ENCODE peak calls at places on chromosomes 1 and 21, in nine cellular contexts. One of them, this sample, is unnamed. For H3K27me3, the result is how much of the 10 kb centered on the place peaks cover.

GRCh38 chr1:236108027-236108648 is 34.2 kb upstream of the GPR137B start:
- DNase-seq in mesendoderm: no peak
- DNase-seq in right cardiac atrium: no peak
- DNase-seq in CD4-positive, CD25-positive, alpha-beta regulatory T cell: no peak
- DNase-seq in tibial nerve: no peak
- DNase-seq in CD8-positive, alpha-beta memory T cell: no peak
- DNase-seq in psoas muscle: no peak
- DNase-seq in endothelial cell of umbilical vein: no peak
- DNase-seq in neural progenitor cell: no peak
- DNase-seq in this sample: no peak

GRCh38 chr1:35832515-35832914 is 24.7 kb downstream of the AGO4 start:
- DNase-seq in endothelial cell of umbilical vein: no peak
- DNase-seq in tibial nerve: no peak
- DNase-seq in CD4-positive, CD25-positive, alpha-beta regulatory T cell: no peak
- DNase-seq in mesendoderm: no peak
- DNase-seq in right cardiac atrium: no peak
- DNase-seq in psoas muscle: no peak
- DNase-seq in CD8-positive, alpha-beta memory T cell: no peak
- DNase-seq in neural progenitor cell: no peak
- DNase-seq in this sample: no peak

GRCh38 chr21:27674037-27674436 is 707.1 kb upstream of the ADAMTS5 start:
- DNase-seq in mesendoderm: no peak
- DNase-seq in neural progenitor cell: no peak
- DNase-seq in endothelial cell of umbilical vein: no peak
- DNase-seq in tibial nerve: no peak
- DNase-seq in right cardiac atrium: no peak
- DNase-seq in psoas muscle: no peak
- DNase-seq in CD8-positive, alpha-beta memory T cell: no peak
- DNase-seq in CD4-positive, CD25-positive, alpha-beta regulatory T cell: no peak
- DNase-seq in this sample: peak

GRCh38 chr1:27598288-27598687 is 5.7 kb downstream of the AHDC1 start:
- DNase-seq in mesendoderm: no peak
- DNase-seq in endothelial cell of umbilical vein: no peak
- DNase-seq in CD8-positive, alpha-beta memory T cell: no peak
- DNase-seq in psoas muscle: peak
- DNase-seq in tibial nerve: no peak
- DNase-seq in CD4-positive, CD25-positive, alpha-beta regulatory T cell: no peak
- DNase-seq in neural progenitor cell: peak
- DNase-seq in right cardiac atrium: peak
- DNase-seq in this sample: no peak

GRCh38 chr1:15991427-15992186 is 12.4 kb upstream of the SRARP start:
- DNase-seq in endothelial cell of umbilical vein: no peak
- DNase-seq in neural progenitor cell: no peak
- DNase-seq in CD8-positive, alpha-beta memory T cell: no peak
- DNase-seq in psoas muscle: no peak
- DNase-seq in mesendoderm: no peak
- DNase-seq in tibial nerve: no peak
- DNase-seq in CD4-positive, CD25-positive, alpha-beta regulatory T cell: no peak
- DNase-seq in right cardiac atrium: no peak
- DNase-seq in this sample: no peak

GRCh38 chr21:20856926-20857325 is 141.3 kb upstream of the NCAM2 start:
- DNase-seq in neural progenitor cell: no peak
- DNase-seq in CD8-positive, alpha-beta memory T cell: no peak
- DNase-seq in right cardiac atrium: no peak
- DNase-seq in CD4-positive, CD25-positive, alpha-beta regulatory T cell: no peak
- DNase-seq in tibial nerve: no peak
- DNase-seq in mesendoderm: peak
- DNase-seq in psoas muscle: no peak
- DNase-seq in endothelial cell of umbilical vein: no peak
- DNase-seq in this sample: no peak

GRCh38 chr1:237013608-237014007 is 9.4 kb upstream of the MT1HL1 start:
- DNase-seq in endothelial cell of umbilical vein: no peak
- DNase-seq in mesendoderm: no peak
- DNase-seq in psoas muscle: no peak
- DNase-seq in CD4-positive, CD25-positive, alpha-beta regulatory T cell: no peak
- DNase-seq in right cardiac atrium: no peak
- DNase-seq in neural progenitor cell: no peak
- DNase-seq in CD8-positive, alpha-beta memory T cell: no peak
- DNase-seq in tibial nerve: no peak
- DNase-seq in this sample: no peak

GRCh38 chr21:31276663-31277062 is 67.4 kb downstream of the TIAM1 start:
- DNase-seq in CD8-positive, alpha-beta memory T cell: no peak
- DNase-seq in right cardiac atrium: no peak
- DNase-seq in tibial nerve: no peak
- DNase-seq in psoas muscle: no peak
- DNase-seq in mesendoderm: peak
- DNase-seq in neural progenitor cell: no peak
- DNase-seq in CD4-positive, CD25-positive, alpha-beta regulatory T cell: no peak
- DNase-seq in endothelial cell of umbilical vein: no peak
- DNase-seq in this sample: no peak

GRCh38 chr1:110069302-110070281 is 880 bp downstream of the ALX3 start:
- DNase-seq in psoas muscle: no peak
- DNase-seq in tibial nerve: no peak
- DNase-seq in endothelial cell of umbilical vein: no peak
- DNase-seq in CD8-positive, alpha-beta memory T cell: peak
- DNase-seq in right cardiac atrium: no peak
- DNase-seq in neural progenitor cell: peak
- DNase-seq in mesendoderm: no peak
- DNase-seq in CD4-positive, CD25-positive, alpha-beta regulatory T cell: no peak
- DNase-seq in this sample: no peak

GRCh38 chr1:75731881-75732280 is 7.4 kb downstream of the ACADM start:
- DNase-seq in mesendoderm: no peak
- DNase-seq in CD4-positive, CD25-positive, alpha-beta regulatory T cell: no peak
- DNase-seq in tibial nerve: no peak
- DNase-seq in CD8-positive, alpha-beta memory T cell: no peak
- DNase-seq in right cardiac atrium: no peak
- DNase-seq in psoas muscle: no peak
- DNase-seq in endothelial cell of umbilical vein: no peak
- DNase-seq in neural progenitor cell: no peak
- DNase-seq in this sample: no peak

GRCh38 chr1:153288634-153289275 is 24.0 kb downstream of the PGLYRP3 start:
- DNase-seq in endothelial cell of umbilical vein: no peak
- DNase-seq in CD4-positive, CD25-positive, alpha-beta regulatory T cell: no peak
- DNase-seq in mesendoderm: peak
- DNase-seq in CD8-positive, alpha-beta memory T cell: no peak
- DNase-seq in neural progenitor cell: no peak
- DNase-seq in tibial nerve: no peak
- DNase-seq in right cardiac atrium: no peak
- DNase-seq in psoas muscle: no peak
- DNase-seq in this sample: no peak

GRCh38 chr1:153534933-153535663 is 693 bp downstream of the S100A6 start:
- DNase-seq in right cardiac atrium: peak
- DNase-seq in tibial nerve: peak
- DNase-seq in psoas muscle: peak
- DNase-seq in mesendoderm: no peak
- DNase-seq in neural progenitor cell: no peak
- DNase-seq in CD8-positive, alpha-beta memory T cell: peak
- DNase-seq in endothelial cell of umbilical vein: peak
- DNase-seq in CD4-positive, CD25-positive, alpha-beta regulatory T cell: no peak
- DNase-seq in this sample: no peak

GRCh38 chr1:194709439-194709838 is 1523.0 kb upstream of the B3GALT2 start:
- DNase-seq in psoas muscle: no peak
- DNase-seq in right cardiac atrium: no peak
- DNase-seq in tibial nerve: no peak
- DNase-seq in CD8-positive, alpha-beta memory T cell: no peak
- DNase-seq in CD4-positive, CD25-positive, alpha-beta regulatory T cell: no peak
- DNase-seq in endothelial cell of umbilical vein: no peak
- DNase-seq in neural progenitor cell: no peak
- DNase-seq in mesendoderm: peak
- DNase-seq in this sample: no peak

DNA sequence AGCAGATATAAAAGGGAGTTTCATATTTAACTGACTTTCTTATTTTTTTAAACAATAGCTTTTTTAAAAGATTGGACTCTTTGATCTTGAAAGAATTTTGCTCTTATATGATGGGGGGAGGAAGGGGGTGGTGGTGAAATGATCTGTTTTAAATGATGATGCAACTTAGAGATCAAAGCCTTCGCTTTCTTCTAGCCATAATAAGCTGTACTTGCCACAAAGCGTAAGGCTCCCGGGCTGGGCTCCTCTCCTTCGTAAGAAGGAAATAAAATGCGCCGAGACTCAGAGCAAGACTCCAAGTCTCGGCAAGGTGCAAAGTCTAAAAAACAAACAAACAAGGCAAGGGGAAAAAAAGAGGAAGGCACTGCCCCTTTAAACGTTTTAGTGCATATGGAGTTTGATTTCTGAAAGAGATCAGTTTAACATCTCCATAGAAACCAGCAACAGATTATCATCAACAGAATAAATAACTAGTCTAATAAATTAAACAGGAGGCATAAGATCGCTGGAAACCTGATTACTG is 3.3 kb downstream of the CASZ1 start:
- DNase-seq in right cardiac atrium: no peak
- DNase-seq in endothelial cell of umbilical vein: no peak
- DNase-seq in mesendoderm: peak
- DNase-seq in tibial nerve: no peak
- DNase-seq in CD4-positive, CD25-positive, alpha-beta regulatory T cell: no peak
- DNase-seq in psoas muscle: no peak
- DNase-seq in neural progenitor cell: peak
- DNase-seq in CD8-positive, alpha-beta memory T cell: no peak
- DNase-seq in this sample: no peak
- H3K27me3 ChIP-seq in right cardiac atrium: under half
- H3K27me3 ChIP-seq in endothelial cell of umbilical vein: half or more
- H3K27me3 ChIP-seq in mesendoderm: under half
- H3K27me3 ChIP-seq in tibial nerve: under half
- H3K27me3 ChIP-seq in CD4-positive, CD25-positive, alpha-beta regulatory T cell: under half
- H3K27me3 ChIP-seq in psoas muscle: under half
- H3K27me3 ChIP-seq in neural progenitor cell: under half
- H3K27me3 ChIP-seq in CD8-positive, alpha-beta memory T cell: under half
- H3K27me3 ChIP-seq in this sample: half or more

DNA sequence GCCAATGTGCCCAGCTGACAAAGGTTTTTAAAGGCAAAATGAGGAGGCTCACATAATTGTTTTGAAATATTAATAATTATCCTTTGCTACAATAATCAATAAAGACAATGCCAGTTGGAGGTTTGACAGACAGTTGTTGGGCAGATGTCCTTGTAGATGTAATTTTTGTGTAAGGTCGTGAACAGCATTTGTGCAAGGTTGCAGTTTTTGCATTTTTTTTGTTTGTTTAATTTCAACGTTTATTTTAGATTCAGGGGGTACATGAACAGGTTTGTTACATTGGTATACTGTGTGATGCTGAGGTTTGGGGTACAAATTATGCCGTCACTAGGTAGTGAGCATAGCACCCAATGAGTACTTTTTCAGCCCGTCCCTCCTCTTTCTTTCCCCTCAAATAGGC is 9.3 kb downstream of the MPZ start:
- DNase-seq in psoas muscle: no peak
- DNase-seq in mesendoderm: no peak
- DNase-seq in right cardiac atrium: no peak
- DNase-seq in CD4-positive, CD25-positive, alpha-beta regulatory T cell: no peak
- DNase-seq in endothelial cell of umbilical vein: no peak
- DNase-seq in CD8-positive, alpha-beta memory T cell: no peak
- DNase-seq in tibial nerve: no peak
- DNase-seq in neural progenitor cell: no peak
- DNase-seq in this sample: no peak
- H3K27me3 ChIP-seq in psoas muscle: under half
- H3K27me3 ChIP-seq in mesendoderm: under half
- H3K27me3 ChIP-seq in right cardiac atrium: under half
- H3K27me3 ChIP-seq in CD4-positive, CD25-positive, alpha-beta regulatory T cell: under half
- H3K27me3 ChIP-seq in endothelial cell of umbilical vein: under half
- H3K27me3 ChIP-seq in CD8-positive, alpha-beta memory T cell: under half
- H3K27me3 ChIP-seq in tibial nerve: under half
- H3K27me3 ChIP-seq in neural progenitor cell: under half
- H3K27me3 ChIP-seq in this sample: under half

GRCh38 chr1:927234-927633 is 3.5 kb downstream of the SAMD11 start:
- DNase-seq in right cardiac atrium: no peak
- DNase-seq in neural progenitor cell: no peak
- DNase-seq in CD4-positive, CD25-positive, alpha-beta regulatory T cell: no peak
- DNase-seq in endothelial cell of umbilical vein: no peak
- DNase-seq in tibial nerve: no peak
- DNase-seq in psoas muscle: no peak
- DNase-seq in mesendoderm: no peak
- DNase-seq in CD8-positive, alpha-beta memory T cell: no peak
- DNase-seq in this sample: no peak

GRCh38 chr1:925532-926421 is 2.1 kb downstream of the SAMD11 start:
- DNase-seq in CD4-positive, CD25-positive, alpha-beta regulatory T cell: no peak
- DNase-seq in right cardiac atrium: peak
- DNase-seq in psoas muscle: peak
- DNase-seq in CD8-positive, alpha-beta memory T cell: no peak
- DNase-seq in tibial nerve: no peak
- DNase-seq in neural progenitor cell: peak
- DNase-seq in mesendoderm: no peak
- DNase-seq in endothelial cell of umbilical vein: no peak
- DNase-seq in this sample: no peak

GRCh38 chr1:928825-929661 is 5.3 kb downstream of the SAMD11 start:
- DNase-seq in right cardiac atrium: no peak
- DNase-seq in neural progenitor cell: no peak
- DNase-seq in psoas muscle: no peak
- DNase-seq in tibial nerve: no peak
- DNase-seq in CD8-positive, alpha-beta memory T cell: no peak
- DNase-seq in mesendoderm: no peak
- DNase-seq in CD4-positive, CD25-positive, alpha-beta regulatory T cell: no peak
- DNase-seq in endothelial cell of umbilical vein: no peak
- DNase-seq in this sample: no peak

GRCh38 chr1:929712-930632 is 6.2 kb downstream of the SAMD11 start:
- DNase-seq in endothelial cell of umbilical vein: no peak
- DNase-seq in neural progenitor cell: no peak
- DNase-seq in right cardiac atrium: no peak
- DNase-seq in mesendoderm: no peak
- DNase-seq in tibial nerve: no peak
- DNase-seq in CD4-positive, CD25-positive, alpha-beta regulatory T cell: no peak
- DNase-seq in psoas muscle: no peak
- DNase-seq in CD8-positive, alpha-beta memory T cell: no peak
- DNase-seq in this sample: no peak

GRCh38 chr1:927741-928140 is 4.0 kb downstream of the SAMD11 start:
- DNase-seq in psoas muscle: no peak
- DNase-seq in neural progenitor cell: no peak
- DNase-seq in mesendoderm: no peak
- DNase-seq in endothelial cell of umbilical vein: no peak
- DNase-seq in CD8-positive, alpha-beta memory T cell: no peak
- DNase-seq in tibial nerve: no peak
- DNase-seq in right cardiac atrium: no peak
- DNase-seq in CD4-positive, CD25-positive, alpha-beta regulatory T cell: no peak
- DNase-seq in this sample: no peak
- H3K27me3 ChIP-seq in psoas muscle: under half
- H3K27me3 ChIP-seq in neural progenitor cell: half or more
- H3K27me3 ChIP-seq in mesendoderm: under half
- H3K27me3 ChIP-seq in endothelial cell of umbilical vein: under half
- H3K27me3 ChIP-seq in CD8-positive, alpha-beta memory T cell: under half
- H3K27me3 ChIP-seq in tibial nerve: under half
- H3K27me3 ChIP-seq in right cardiac atrium: under half
- H3K27me3 ChIP-seq in CD4-positive, CD25-positive, alpha-beta regulatory T cell: under half
- H3K27me3 ChIP-seq in this sample: half or more

GRCh38 chr1:59428828-59429227 is 131.9 kb downstream of the FGGY start:
- DNase-seq in psoas muscle: no peak
- DNase-seq in mesendoderm: no peak
- DNase-seq in tibial nerve: no peak
- DNase-seq in CD4-positive, CD25-positive, alpha-beta regulatory T cell: no peak
- DNase-seq in neural progenitor cell: no peak
- DNase-seq in endothelial cell of umbilical vein: no peak
- DNase-seq in right cardiac atrium: no peak
- DNase-seq in CD8-positive, alpha-beta memory T cell: no peak
- DNase-seq in this sample: no peak
- H3K27me3 ChIP-seq in psoas muscle: under half
- H3K27me3 ChIP-seq in mesendoderm: under half
- H3K27me3 ChIP-seq in tibial nerve: under half
- H3K27me3 ChIP-seq in CD4-positive, CD25-positive, alpha-beta regulatory T cell: under half
- H3K27me3 ChIP-seq in neural progenitor cell: under half
- H3K27me3 ChIP-seq in endothelial cell of umbilical vein: under half
- H3K27me3 ChIP-seq in right cardiac atrium: under half
- H3K27me3 ChIP-seq in CD8-positive, alpha-beta memory T cell: under half
- H3K27me3 ChIP-seq in this sample: under half